ENCODE peak calls at places on chromosome 15, in ten cellular contexts. N is uterus, U is Peyer's patch, B is HCT116, J is heart left ventricle, Q is breast epithelium, H is endothelial cell of umbilical vein, G is ovary, A is upper lobe of left lung, T is A549. W is an unnamed sample. For H3K4me1 and H3K9me3, the result is how much of the 10 kb centered on the place peaks cover.

GRCh38 chr15:96053039-96054021 is 277.2 kb upstream of the NR2F2 start:
- DNase-seq in G (peak), B (peak), N (peak), H (peak), A (peak), J (peak), U (no peak), T (no peak), Q (peak), W (peak)

GRCh38 chr15:55247766-55248427 is 41.7 kb downstream of the RAB27A start:
- DNase-seq in A (peak), J (no peak), B (no peak), U (no peak), Q (no peak), G (no peak), T (no peak), H (no peak), N (no peak), W (no peak)

GRCh38 chr15:73165435-73165834 is 113.2 kb downstream of the NEO1 start:
- DNase-seq in G (no peak), J (no peak), B (no peak), N (no peak), A (no peak), U (no peak), H (no peak), T (no peak), Q (no peak), W (no peak)

GRCh38 chr15:87746333-87746732 is 510.2 kb downstream of the NTRK3 start:
- DNase-seq in J (no peak), N (no peak), A (no peak), H (no peak), G (no peak), U (no peak), T (no peak), Q (no peak), B (no peak), W (no peak)

GRCh38 chr15:86106306-86106705 is 26.6 kb downstream of the AGBL1 start:
- DNase-seq in G (no peak), Q (no peak), J (no peak), H (no peak), A (no peak), T (no peak), U (no peak), N (no peak), B (no peak), W (no peak)

GRCh38 chr15:78565097-78565950 is at the start of gene CHRNA5:
- DNase-seq in U (peak), N (peak), J (peak), Q (peak), T (peak), B (peak), A (peak), G (peak), H (peak), W (peak)

GRCh38 chr15:68559342-68560310 is 19.2 kb upstream of the CORO2B start:
- DNase-seq in J (peak), G (peak), B (peak), Q (peak), U (peak), T (peak), H (peak), N (peak), A (peak), W (peak)

GRCh38 chr15:27587810-27588209 is 511.3 kb downstream of the OCA2 start:
- DNase-seq in G (no peak), J (no peak), A (no peak), H (no peak), T (no peak), N (no peak), Q (no peak), U (no peak), B (no peak), W (no peak)

GRCh38 chr15:76267077-76267476 is 44.2 kb downstream of the ETFA start:
- DNase-seq in J (no peak), U (no peak), B (no peak), N (no peak), Q (no peak), H (no peak), T (no peak), A (no peak), G (no peak), W (no peak)

GRCh38 chr15:26160343-26160742 is 297.2 kb upstream of the ATP10A start:
- DNase-seq in N (no peak), T (no peak), H (no peak), B (no peak), Q (no peak), G (no peak), A (no peak), U (no peak), J (no peak), W (no peak)

GRCh38 chr15:85284497-85284896 is 95.9 kb upstream of the AKAP13 start:
- DNase-seq in G (no peak), U (peak), T (no peak), B (no peak), N (no peak), Q (no peak), H (no peak), J (no peak), A (no peak), W (no peak)

GRCh38 chr15:40264321-40265153 is 18.3 kb downstream of the ANKRD63 start:
- DNase-seq in J (no peak), U (no peak), Q (no peak), A (no peak), B (no peak), G (no peak), T (no peak), H (no peak), N (peak), W (no peak)

GRCh38 chr15:45021331-45021730 is 1.7 kb upstream of the SORD start:
- DNase-seq in A (no peak), N (no peak), T (no peak), J (no peak), G (no peak), B (no peak), Q (no peak), H (no peak), U (no peak), W (peak)

GRCh38 chr15:93067649-93068085 is 21.3 kb downstream of the RGMA start:
- DNase-seq in A (no peak), B (no peak), N (no peak), H (no peak), J (no peak), Q (no peak), G (no peak), U (no peak), T (no peak), W (no peak)

GRCh38 chr15:59399465-59400102 is 26.9 kb upstream of the MYO1E start:
- DNase-seq in J (no peak), A (peak), U (peak), N (no peak), T (no peak), B (no peak), G (no peak), H (no peak), Q (no peak), W (no peak)

GRCh38 chr15:69092159-69092558 is 68.3 kb upstream of the GLCE start:
- DNase-seq in A (no peak), Q (no peak), N (no peak), U (no peak), H (peak), B (no peak), G (no peak), J (no peak), T (peak), W (no peak)

GRCh38 chr15:65827065-65827464 is 35.0 kb upstream of the DENND4A start:
- DNase-seq in T (no peak), G (no peak), H (no peak), B (no peak), N (no peak), A (no peak), J (no peak), Q (no peak), U (no peak), W (no peak)

GRCh38 chr15:27796405-27797085 is 302.6 kb downstream of the OCA2 start:
- DNase-seq in Q (no peak), G (no peak), H (no peak), U (no peak), T (no peak), B (no peak), J (no peak), N (no peak), A (no peak), W (no peak)

GRCh38 chr15:51227967-51228783 is 110.2 kb downstream of the CYP19A1 start:
- DNase-seq in A (peak), N (no peak), B (peak), Q (no peak), J (peak), H (peak), T (peak), G (no peak), U (no peak), W (no peak)

GRCh38 chr15:58165661-58166060 is 27.5 kb downstream of the AQP9 start:
- DNase-seq in H (peak), U (peak), B (no peak), G (peak), J (peak), Q (no peak), A (peak), T (no peak), N (no peak), W (peak)

GRCh38 chr15:35139822-35140221 is 54.7 kb upstream of the NANOGP8 start:
- DNase-seq in N (no peak), H (no peak), B (no peak), Q (no peak), G (no peak), U (no peak), A (no peak), J (no peak), T (no peak), W (no peak)

GRCh38 chr15:52082197-52083036 is 30.2 kb downstream of the BCL2L10 start:
- DNase-seq in T (no peak), A (no peak), N (no peak), B (no peak), H (no peak), Q (no peak), U (no peak), J (no peak), G (no peak), W (no peak)

GRCh38 chr15:76321602-76322001 is 10.3 kb upstream of the ETFA start:
- DNase-seq in G (no peak), B (no peak), H (no peak), Q (no peak), U (no peak), N (no peak), A (no peak), J (no peak), T (no peak), W (no peak)

GRCh38 chr15:71730277-71731144 is 79.8 kb upstream of the NR2E3 start:
- DNase-seq in G (no peak), U (no peak), T (peak), N (peak), B (peak), Q (peak), J (peak), A (peak), H (peak), W (peak)

GRCh38 chr15:39180494-39180930 is 400.4 kb upstream of the THBS1 start:
- DNase-seq in U (no peak), N (no peak), A (no peak), B (no peak), H (no peak), Q (no peak), G (no peak), T (no peak), J (no peak), W (no peak)

GRCh38 chr15:48975713-48976419 is 12.1 kb upstream of the SHC4 start:
- DNase-seq in H (peak), Q (peak), A (peak), G (peak), B (peak), J (peak), N (peak), U (peak), T (peak), W (peak)

GRCh38 chr15:39300451-39301153 is 280.3 kb upstream of the THBS1 start:
- DNase-seq in J (no peak), G (no peak), A (no peak), N (no peak), U (no peak), B (no peak), Q (no peak), H (peak), T (peak), W (no peak)

GRCh38 chr15:85582076-85582718 is 201.8 kb downstream of the AKAP13 start:
- DNase-seq in Q (no peak), B (no peak), G (no peak), H (peak), N (peak), A (peak), U (peak), J (no peak), T (no peak), W (peak)

GRCh38 chr15:50257206-50257735 is 8.3 kb downstream of the HDC start:
- DNase-seq in T (no peak), N (no peak), Q (no peak), A (no peak), G (no peak), U (no peak), B (no peak), H (no peak), J (no peak), W (no peak)

GRCh38 chr15:82129769-82130168 is 84.0 kb upstream of the MEX3B start:
- DNase-seq in G (no peak), H (no peak), J (no peak), Q (no peak), T (no peak), N (no peak), A (no peak), B (no peak), U (no peak), W (no peak)

GRCh38 chr15:101189341-101189679 is 62.5 kb downstream of the CHSY1 start:
- DNase-seq in J (no peak), B (no peak), A (no peak), H (no peak), N (no peak), U (no peak), T (no peak), Q (no peak), G (no peak), W (no peak)

GRCh38 chr15:101188517-101189340 is 63.1 kb downstream of the CHSY1 start:
- DNase-seq in J (peak), U (no peak), Q (no peak), G (peak), B (no peak), H (peak), T (no peak), N (no peak), A (no peak), W (no peak)

GRCh38 chr15:101189708-101190107 is 62.1 kb downstream of the CHSY1 start:
- DNase-seq in T (no peak), B (no peak), J (peak), H (no peak), A (no peak), Q (no peak), N (no peak), G (no peak), U (no peak), W (no peak)

GRCh38 chr15:101191242-101191641 is 60.6 kb downstream of the CHSY1 start:
- DNase-seq in N (no peak), Q (no peak), T (no peak), G (no peak), A (no peak), U (no peak), B (no peak), H (no peak), J (no peak), W (no peak)

GRCh38 chr15:101190196-101190595 is 61.7 kb downstream of the CHSY1 start:
- DNase-seq in B (no peak), J (no peak), G (no peak), N (no peak), U (no peak), Q (no peak), H (no peak), T (no peak), A (no peak), W (no peak)
- H3K4me1 ChIP-seq in B (under half), J (under half), G (under half), N (under half), U (under half), Q (under half), H (under half), T (under half), A (half or more), W (under half)

DNA sequence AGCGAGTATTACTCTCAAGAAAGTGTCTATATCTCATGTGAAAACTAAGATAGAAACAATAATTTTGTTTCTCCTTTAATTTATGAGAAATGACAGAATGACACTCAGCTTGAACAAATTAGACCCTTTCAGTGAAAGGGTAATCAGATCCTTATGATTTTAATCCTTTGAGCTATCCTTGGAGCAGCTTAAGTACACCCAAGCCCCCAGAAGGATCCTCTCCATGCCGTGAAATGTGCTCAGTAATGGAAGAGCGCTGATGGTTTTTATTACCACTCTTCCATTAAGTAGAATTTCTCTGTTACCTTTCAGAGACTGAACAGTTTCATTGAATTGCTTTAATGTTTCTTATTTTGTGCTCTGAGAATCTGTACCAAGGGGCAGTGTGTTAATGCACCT is 54.3 kb downstream of the HMG20A start:
- DNase-seq in U (no peak), B (no peak), H (no peak), G (no peak), N (no peak), T (no peak), J (no peak), A (no peak), Q (no peak), W (no peak)
- H3K9me3 ChIP-seq in U (under half), B (under half), H (under half), G (under half), N (under half), T (under half), J (under half), A (under half), Q (under half), W (under half)

GRCh38 chr15:61141497-61142125 is 87.5 kb downstream of the RORA start:
- DNase-seq in A (peak), H (no peak), U (no peak), N (no peak), Q (no peak), J (no peak), T (no peak), G (no peak), B (no peak), W (peak)

GRCh38 chr15:61146643-61147230 is 82.4 kb downstream of the RORA start:
- DNase-seq in G (no peak), J (no peak), A (no peak), U (no peak), T (no peak), Q (no peak), B (no peak), N (no peak), H (no peak), W (no peak)

GRCh38 chr15:61138151-61138550 is 91.0 kb downstream of the RORA start:
- DNase-seq in N (no peak), H (no peak), G (no peak), B (no peak), J (no peak), T (no peak), A (no peak), Q (no peak), U (no peak), W (no peak)

DNA sequence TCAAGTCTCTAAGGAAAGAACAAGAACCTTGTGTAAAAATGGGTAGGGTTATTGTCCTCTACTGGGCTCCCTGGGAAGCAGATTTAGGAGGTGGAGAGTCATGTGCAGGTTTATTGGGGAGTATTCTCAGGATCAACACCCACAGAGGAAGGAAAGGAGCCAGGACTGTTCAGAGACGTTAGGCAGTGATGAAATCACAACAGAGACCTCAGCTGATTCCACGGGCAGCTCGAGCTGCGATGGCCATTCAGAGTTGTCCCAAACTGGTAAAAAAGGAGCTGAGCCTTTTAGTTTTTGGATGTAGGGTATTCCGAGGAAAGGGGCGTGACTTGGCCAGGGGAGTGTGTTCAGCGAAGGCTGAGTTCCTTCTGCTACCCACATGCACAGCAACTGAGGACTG is 85.0 kb downstream of the RORA start:
- DNase-seq in Q (no peak), B (no peak), J (no peak), T (no peak), U (no peak), A (no peak), H (no peak), G (no peak), N (no peak), W (no peak)
- TF ChIP-seq POLR2A in Q (no peak), B (no peak), J (no peak), T (no peak), U (no peak), A (no peak), H (no peak), G (no peak), N (no peak), W (no peak)

DNA sequence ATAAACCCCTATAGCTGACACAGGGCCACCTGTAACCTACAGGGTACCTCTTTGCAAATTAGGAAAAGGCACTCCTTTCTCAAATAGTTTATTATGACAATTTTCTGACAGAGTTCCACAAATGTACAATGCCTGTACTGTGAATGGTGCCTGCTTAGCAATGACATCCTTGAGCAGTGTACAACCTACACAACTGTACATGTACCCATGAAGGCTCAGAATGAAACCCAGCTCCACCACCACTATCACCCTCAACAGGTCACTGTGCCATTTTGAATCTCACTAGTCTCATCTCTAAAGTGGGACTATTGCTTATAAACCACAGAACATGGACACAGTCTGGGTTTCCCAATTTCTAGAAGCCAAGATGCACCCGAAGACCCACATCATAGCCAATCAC is 7.0 kb downstream of the MFGE8 start:
- DNase-seq in T (no peak), U (no peak), G (no peak), B (no peak), A (no peak), H (no peak), J (no peak), Q (no peak), N (no peak), W (no peak)
- H3K4me1 ChIP-seq in T (under half), U (under half), G (under half), B (under half), A (under half), H (under half), J (under half), Q (under half), N (under half), W (under half)

DNA sequence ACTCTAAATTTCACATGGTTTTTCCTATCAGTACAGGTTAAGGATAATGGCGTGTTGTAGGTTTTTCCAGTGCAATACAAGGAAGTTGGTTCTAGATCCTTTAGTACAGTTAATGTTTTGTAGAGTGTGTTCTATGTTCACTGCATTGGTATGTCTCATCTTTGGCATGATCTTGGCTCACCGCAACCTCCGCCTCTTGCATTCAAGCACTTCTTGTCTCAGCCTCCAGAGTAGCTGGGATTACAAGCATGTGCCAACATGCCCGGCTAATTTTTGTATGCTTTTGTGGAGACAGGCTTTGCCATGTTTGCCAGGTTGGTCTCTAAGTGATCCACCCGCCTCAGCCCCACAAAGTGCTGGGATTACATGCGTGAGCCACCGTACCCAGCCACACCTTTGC is 30.4 kb downstream of the SNRPN start:
- DNase-seq in G (no peak), Q (no peak), T (no peak), J (no peak), U (no peak), B (no peak), H (no peak), A (no peak), N (no peak), W (no peak)
- H3K9me3 ChIP-seq in G (under half), Q (under half), T (under half), J (under half), U (under half), B (under half), H (under half), A (under half), N (under half), W (under half)

GRCh38 chr15:30906366-30906765 is 2.7 kb downstream of the FAN1 start:
- DNase-seq in G (no peak), A (no peak), N (no peak), U (no peak), B (no peak), H (no peak), T (no peak), J (no peak), Q (peak), W (peak)

GRCh38 chr15:30905821-30906220 is 2.1 kb downstream of the FAN1 start:
- DNase-seq in N (no peak), A (no peak), B (no peak), T (no peak), Q (no peak), U (no peak), H (no peak), G (no peak), J (no peak), W (no peak)

GRCh38 chr15:30901889-30902288 is 1.8 kb upstream of the FAN1 start:
- DNase-seq in N (no peak), G (no peak), B (no peak), J (no peak), Q (no peak), U (no peak), A (no peak), H (no peak), T (no peak), W (no peak)

GRCh38 chr15:30904812-30905211 is 1.1 kb downstream of the FAN1 start:
- DNase-seq in A (no peak), H (no peak), U (no peak), Q (no peak), B (no peak), N (no peak), G (no peak), J (no peak), T (no peak), W (no peak)

GRCh38 chr15:30903497-30904187 is at the start of gene FAN1:
- DNase-seq in N (peak), Q (peak), H (peak), B (peak), A (peak), T (peak), J (peak), U (peak), G (peak), W (peak)
- TF ChIP-seq POLR2A in N (peak), Q (no peak), H (peak), B (peak), A (peak), T (peak), J (peak), U (peak), G (peak), W (peak)